ENCODE peak calls at places on chromosome 19, in nine cellular contexts. A is OCI-LY7, N is stomach, F is left ventricle myocardium inferior, D is ovary, G is Calu3, W is progenitor cell of endocrine pancreas, B is omental fat pad, L is colonic mucosa. C is an unnamed sample.

GRCh38 chr19:29667390-29667783 is 2.1 kb downstream of the PLEKHF1 start:
- DNase-seq in F (no peak), A (no peak), G (no peak), L (no peak), B (peak), W (no peak), N (no peak), D (no peak), C (no peak)

GRCh38 chr19:8639821-8640401 is 9.5 kb downstream of the NFILZ start:
- DNase-seq in G (no peak), F (no peak), D (no peak), A (no peak), B (no peak), N (no peak), L (no peak), W (no peak), C (no peak)

GRCh38 chr19:43555185-43555770 is 20.0 kb downstream of the XRCC1 start:
- DNase-seq in F (peak), A (peak), G (peak), W (peak), N (peak), D (peak), B (no peak), L (peak), C (no peak)

GRCh38 chr19:38224014-38224862 is at the start of gene DPF1:
- DNase-seq in F (peak), B (no peak), G (peak), W (peak), D (no peak), A (peak), N (peak), L (no peak), C (no peak)

GRCh38 chr19:44003461-44004134 is 841 bp downstream of the ZNF230 start:
- DNase-seq in B (no peak), L (peak), W (no peak), G (peak), D (peak), A (peak), F (no peak), N (no peak), C (no peak)

GRCh38 chr19:5261151-5261890 is 79.3 kb downstream of the PTPRS start:
- DNase-seq in G (peak), N (no peak), F (no peak), L (no peak), A (no peak), D (no peak), B (no peak), W (no peak), C (no peak)

GRCh38 chr19:41217741-41218140 is 1.3 kb upstream of the AXL start:
- DNase-seq in N (no peak), F (no peak), B (no peak), D (no peak), W (no peak), L (no peak), A (no peak), G (no peak), C (no peak)

GRCh38 chr19:35585844-35586243 is at the start of gene PMIS2:
- DNase-seq in F (no peak), N (no peak), G (no peak), W (no peak), D (no peak), B (no peak), A (peak), L (no peak), C (no peak)

GRCh38 chr19:54203151-54203611 is 2.5 kb downstream of the RPS9 start:
- DNase-seq in A (peak), D (no peak), G (peak), B (no peak), L (peak), F (no peak), W (no peak), N (peak), C (no peak)

GRCh38 chr19:45477713-45478453 is 10.1 kb downstream of the FOSB start:
- DNase-seq in B (no peak), F (no peak), W (no peak), N (no peak), A (peak), D (no peak), L (no peak), G (peak), C (no peak)

GRCh38 chr19:35247526-35248309 is 1.1 kb upstream of the LSR start:
- DNase-seq in G (peak), A (peak), D (peak), N (peak), B (no peak), L (peak), F (no peak), W (peak), C (no peak)

GRCh38 chr19:10430505-10431253 is 10.3 kb downstream of the PDE4A start:
- DNase-seq in W (no peak), A (no peak), B (no peak), G (no peak), L (peak), F (peak), N (peak), D (no peak), C (no peak)

GRCh38 chr19:28324275-28325060 is 888.5 kb downstream of the UQCRFS1 start:
- DNase-seq in L (no peak), D (no peak), B (no peak), N (no peak), W (no peak), F (no peak), G (no peak), A (no peak), C (no peak)
- TF ChIP-seq CTCF in L (no peak), D (no peak), B (no peak), N (no peak), W (peak), F (no peak), G (no peak), A (peak), C (peak)

GRCh38 chr19:19732579-19733501 is at the start of gene ZNF14:
- DNase-seq in A (peak), W (peak), F (peak), N (peak), L (peak), G (peak), D (peak), B (peak), C (peak)
- TF ChIP-seq CTCF in A (peak), W (peak), F (peak), N (no peak), L (no peak), G (no peak), D (no peak), B (no peak), C (peak)

DNA sequence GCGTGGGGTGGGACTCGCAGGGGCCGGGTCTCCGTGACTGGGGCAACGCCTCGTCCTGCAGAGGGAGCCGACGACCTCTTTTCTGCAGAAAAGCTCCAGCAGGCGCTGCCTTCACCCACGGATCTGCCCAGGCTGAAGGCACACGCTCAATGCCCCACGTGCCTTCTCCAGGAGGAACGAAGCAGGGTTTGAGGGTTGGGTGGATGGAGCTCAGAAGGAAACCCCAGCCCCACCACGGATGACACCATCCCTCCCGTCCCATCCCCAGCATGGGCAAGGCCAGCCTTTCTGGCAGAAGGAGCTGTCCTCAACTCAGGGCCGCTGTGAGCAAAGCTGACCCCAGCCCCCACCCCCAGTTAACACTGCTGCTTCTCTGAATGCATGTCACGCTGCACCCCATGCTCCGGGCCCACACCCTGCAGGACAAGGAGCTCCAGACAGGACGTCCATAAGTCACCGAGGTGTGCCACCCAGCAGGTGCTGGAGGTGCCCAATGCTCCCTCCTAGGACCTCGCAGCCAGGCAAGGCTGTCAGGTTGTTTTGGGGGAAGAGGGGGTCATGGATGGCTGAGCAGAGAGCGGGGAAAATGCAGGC is 7.4 kb downstream of the C19orf25 start:
- DNase-seq in N (no peak), A (peak), F (no peak), G (no peak), L (no peak), B (no peak), D (no peak), W (no peak), C (no peak)
- TF ChIP-seq CTCF in N (no peak), A (peak), F (no peak), G (no peak), L (no peak), B (no peak), D (no peak), W (peak), C (peak)

GRCh38 chr19:2058570-2059421 is 7.8 kb upstream of the MKNK2 start:
- DNase-seq in A (no peak), F (no peak), B (no peak), W (no peak), D (no peak), N (no peak), L (no peak), G (no peak), C (no peak)
- TF ChIP-seq CTCF in A (no peak), F (no peak), B (no peak), W (no peak), D (no peak), N (no peak), L (no peak), G (no peak), C (no peak)